ENCODE peak calls at places on chromosomes 3 and 15, in ten cellular contexts. One of them, this sample, is unnamed.

GRCh38 chr3:87336761-87337160 is 60.4 kb upstream of the POU1F1 start:
- DNase-seq in thyroid gland: no peak
- DNase-seq in heart left ventricle: no peak
- DNase-seq in breast epithelium: no peak
- DNase-seq in GM12891: no peak
- DNase-seq in ovary: no peak
- DNase-seq in H54: no peak
- DNase-seq in prostate gland: no peak
- DNase-seq in right lobe of liver: no peak
- DNase-seq in A549: no peak
- DNase-seq in this sample: no peak

GRCh38 chr3:124401841-124402240 is 328.4 kb upstream of the UMPS start:
- DNase-seq in thyroid gland: peak; percentile 8
- DNase-seq in heart left ventricle: no peak
- DNase-seq in breast epithelium: no peak
- DNase-seq in GM12891: no peak
- DNase-seq in ovary: no peak
- DNase-seq in H54: no peak
- DNase-seq in prostate gland: no peak
- DNase-seq in right lobe of liver: no peak
- DNase-seq in A549: no peak
- DNase-seq in this sample: no peak

GRCh38 chr3:153840487-153840886 is 280.7 kb upstream of the ARHGEF26 start:
- DNase-seq in thyroid gland: no peak
- DNase-seq in heart left ventricle: no peak
- DNase-seq in breast epithelium: no peak
- DNase-seq in GM12891: no peak
- DNase-seq in ovary: no peak
- DNase-seq in H54: no peak
- DNase-seq in prostate gland: no peak
- DNase-seq in right lobe of liver: no peak
- DNase-seq in A549: no peak
- DNase-seq in this sample: no peak

GRCh38 chr3:195214381-195214780 is 56.6 kb downstream of the XXYLT1 start:
- DNase-seq in thyroid gland: no peak
- DNase-seq in heart left ventricle: no peak
- DNase-seq in breast epithelium: no peak
- DNase-seq in GM12891: no peak
- DNase-seq in ovary: no peak
- DNase-seq in H54: no peak
- DNase-seq in prostate gland: no peak
- DNase-seq in right lobe of liver: no peak
- DNase-seq in A549: no peak
- DNase-seq in this sample: peak; percentile 62

GRCh38 chr3:127831723-127832172 is 9.4 kb upstream of the MGLL start:
- DNase-seq in thyroid gland: peak; percentile 8
- DNase-seq in heart left ventricle: peak; percentile 79
- DNase-seq in breast epithelium: no peak
- DNase-seq in GM12891: no peak
- DNase-seq in ovary: no peak
- DNase-seq in H54: no peak
- DNase-seq in prostate gland: no peak
- DNase-seq in right lobe of liver: peak; percentile 84
- DNase-seq in A549: peak; percentile 44
- DNase-seq in this sample: no peak

GRCh38 chr3:123289336-123290106 is 87.8 kb downstream of the SEC22A start:
- DNase-seq in thyroid gland: no peak
- DNase-seq in heart left ventricle: no peak
- DNase-seq in breast epithelium: no peak
- DNase-seq in GM12891: no peak
- DNase-seq in ovary: no peak
- DNase-seq in H54: no peak
- DNase-seq in prostate gland: no peak
- DNase-seq in right lobe of liver: no peak
- DNase-seq in A549: no peak
- DNase-seq in this sample: peak; percentile 64

GRCh38 chr3:182795383-182795782 is 2.1 kb downstream of the ATP11B start:
- DNase-seq in thyroid gland: no peak
- DNase-seq in heart left ventricle: no peak
- DNase-seq in breast epithelium: no peak
- DNase-seq in GM12891: peak; percentile 12
- DNase-seq in ovary: no peak
- DNase-seq in H54: peak; percentile 12
- DNase-seq in prostate gland: peak; percentile 76
- DNase-seq in right lobe of liver: no peak
- DNase-seq in A549: no peak
- DNase-seq in this sample: no peak

GRCh38 chr15:63827113-63827512 is 6.6 kb downstream of the HERC1 start:
- DNase-seq in thyroid gland: peak; percentile 68
- DNase-seq in heart left ventricle: no peak
- DNase-seq in breast epithelium: no peak
- DNase-seq in GM12891: no peak
- DNase-seq in ovary: no peak
- DNase-seq in H54: no peak
- DNase-seq in prostate gland: no peak
- DNase-seq in right lobe of liver: no peak
- DNase-seq in A549: no peak
- DNase-seq in this sample: no peak

GRCh38 chr3:54772046-54772445 is 155.8 kb downstream of the LRTM1 start:
- DNase-seq in thyroid gland: no peak
- DNase-seq in heart left ventricle: no peak
- DNase-seq in breast epithelium: no peak
- DNase-seq in GM12891: no peak
- DNase-seq in ovary: no peak
- DNase-seq in H54: no peak
- DNase-seq in prostate gland: no peak
- DNase-seq in right lobe of liver: no peak
- DNase-seq in A549: no peak
- DNase-seq in this sample: no peak

GRCh38 chr15:65285291-65286068 is 1.2 kb downstream of the PARP16 start:
- DNase-seq in thyroid gland: no peak
- DNase-seq in heart left ventricle: no peak
- DNase-seq in breast epithelium: no peak
- DNase-seq in GM12891: no peak
- DNase-seq in ovary: no peak
- DNase-seq in H54: no peak
- DNase-seq in prostate gland: no peak
- DNase-seq in right lobe of liver: no peak
- DNase-seq in A549: no peak
- DNase-seq in this sample: no peak

GRCh38 chr3:70916375-70917055 is 604.1 kb upstream of the MDFIC2 start:
- DNase-seq in thyroid gland: no peak
- DNase-seq in heart left ventricle: no peak
- DNase-seq in breast epithelium: no peak
- DNase-seq in GM12891: no peak
- DNase-seq in ovary: no peak
- DNase-seq in H54: no peak
- DNase-seq in prostate gland: no peak
- DNase-seq in right lobe of liver: no peak
- DNase-seq in A549: no peak
- DNase-seq in this sample: no peak

GRCh38 chr3:10090181-10090580 is 17.9 kb downstream of the FANCD2OS start:
- DNase-seq in thyroid gland: no peak
- DNase-seq in heart left ventricle: no peak
- DNase-seq in breast epithelium: no peak
- DNase-seq in GM12891: no peak
- DNase-seq in ovary: no peak
- DNase-seq in H54: no peak
- DNase-seq in prostate gland: no peak
- DNase-seq in right lobe of liver: no peak
- DNase-seq in A549: peak; percentile 44
- DNase-seq in this sample: no peak

GRCh38 chr3:188214442-188214841 is 60.5 kb downstream of the LPP start:
- DNase-seq in thyroid gland: no peak
- DNase-seq in heart left ventricle: no peak
- DNase-seq in breast epithelium: no peak
- DNase-seq in GM12891: no peak
- DNase-seq in ovary: no peak
- DNase-seq in H54: no peak
- DNase-seq in prostate gland: no peak
- DNase-seq in right lobe of liver: no peak
- DNase-seq in A549: no peak
- DNase-seq in this sample: no peak
- TF ChIP-seq POLR2A in thyroid gland: no peak
- TF ChIP-seq POLR2A in heart left ventricle: no peak
- TF ChIP-seq POLR2A in breast epithelium: no peak
- TF ChIP-seq POLR2A in GM12891: no peak
- TF ChIP-seq POLR2A in ovary: no peak
- TF ChIP-seq POLR2A in H54: no peak
- TF ChIP-seq POLR2A in prostate gland: no peak
- TF ChIP-seq POLR2A in right lobe of liver: no peak
- TF ChIP-seq POLR2A in A549: no peak
- TF ChIP-seq POLR2A in this sample: no peak

GRCh38 chr3:111932962-111933361 is 45.9 kb upstream of the ABHD10 start:
- DNase-seq in thyroid gland: no peak
- DNase-seq in heart left ventricle: no peak
- DNase-seq in breast epithelium: no peak
- DNase-seq in GM12891: no peak
- DNase-seq in ovary: no peak
- DNase-seq in H54: no peak
- DNase-seq in prostate gland: no peak
- DNase-seq in right lobe of liver: no peak
- DNase-seq in A549: no peak
- DNase-seq in this sample: no peak
- TF ChIP-seq POLR2A in thyroid gland: no peak
- TF ChIP-seq POLR2A in heart left ventricle: no peak
- TF ChIP-seq POLR2A in breast epithelium: no peak
- TF ChIP-seq POLR2A in GM12891: no peak
- TF ChIP-seq POLR2A in ovary: no peak
- TF ChIP-seq POLR2A in H54: no peak
- TF ChIP-seq POLR2A in prostate gland: no peak
- TF ChIP-seq POLR2A in right lobe of liver: no peak
- TF ChIP-seq POLR2A in A549: no peak
- TF ChIP-seq POLR2A in this sample: no peak

GRCh38 chr15:90465140-90465929 is 64.4 kb upstream of the CRTC3 start:
- DNase-seq in thyroid gland: no peak
- DNase-seq in heart left ventricle: no peak
- DNase-seq in breast epithelium: no peak
- DNase-seq in GM12891: no peak
- DNase-seq in ovary: no peak
- DNase-seq in H54: no peak
- DNase-seq in prostate gland: no peak
- DNase-seq in right lobe of liver: no peak
- DNase-seq in A549: no peak
- DNase-seq in this sample: no peak
- TF ChIP-seq POLR2A in thyroid gland: no peak
- TF ChIP-seq POLR2A in heart left ventricle: no peak
- TF ChIP-seq POLR2A in breast epithelium: no peak
- TF ChIP-seq POLR2A in GM12891: no peak
- TF ChIP-seq POLR2A in ovary: no peak
- TF ChIP-seq POLR2A in H54: no peak
- TF ChIP-seq POLR2A in prostate gland: no peak
- TF ChIP-seq POLR2A in right lobe of liver: no peak
- TF ChIP-seq POLR2A in A549: no peak
- TF ChIP-seq POLR2A in this sample: no peak

DNA sequence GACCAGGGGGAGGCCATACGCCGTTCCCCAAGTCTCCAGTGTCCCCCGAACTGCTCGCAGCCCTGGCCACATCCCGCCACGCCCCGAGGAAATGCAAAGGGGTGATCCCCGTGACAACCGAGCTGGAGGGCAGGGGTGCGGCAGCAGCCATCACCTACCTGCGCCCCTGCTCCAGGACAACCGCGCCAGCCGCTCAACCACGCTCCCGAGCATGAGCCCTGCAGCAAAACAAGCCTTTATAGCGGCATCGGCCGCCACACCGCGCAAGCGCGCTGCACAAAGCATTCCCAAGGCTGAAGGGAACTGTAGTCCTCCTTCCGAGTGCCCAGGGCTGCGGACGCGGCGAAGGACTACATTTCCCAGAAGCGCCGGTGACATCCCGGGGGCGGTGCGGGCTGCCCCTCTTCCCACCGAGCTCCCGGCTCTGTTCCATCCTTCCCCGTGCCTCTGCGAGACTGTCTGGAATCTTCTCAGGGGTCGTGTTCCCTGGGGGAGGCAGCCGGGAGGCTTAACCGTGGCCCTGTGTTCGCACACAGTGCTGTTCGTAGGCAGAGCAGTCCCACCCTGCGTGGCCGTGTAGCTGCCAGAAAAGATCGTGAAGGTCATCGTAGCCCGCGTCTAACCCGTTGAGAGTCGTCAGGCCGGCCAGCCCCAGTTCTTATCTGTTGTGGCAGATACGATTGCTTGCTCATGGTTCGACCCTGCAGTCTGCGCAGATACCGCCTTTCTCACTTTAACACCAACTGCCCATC is at the start of gene ABCC5:
- DNase-seq in thyroid gland: peak; percentile 91
- DNase-seq in heart left ventricle: peak; percentile 96
- DNase-seq in breast epithelium: peak; percentile 78
- DNase-seq in GM12891: peak; percentile 83
- DNase-seq in ovary: peak; percentile 89
- DNase-seq in H54: peak; percentile 96
- DNase-seq in prostate gland: peak; percentile 89
- DNase-seq in right lobe of liver: peak; percentile 94
- DNase-seq in A549: peak; percentile 86
- DNase-seq in this sample: no peak
- TF ChIP-seq POLR2A in thyroid gland: peak; percentile 52
- TF ChIP-seq POLR2A in heart left ventricle: no peak
- TF ChIP-seq POLR2A in breast epithelium: no peak
- TF ChIP-seq POLR2A in GM12891: no peak
- TF ChIP-seq POLR2A in ovary: no peak
- TF ChIP-seq POLR2A in H54: peak; percentile 77
- TF ChIP-seq POLR2A in prostate gland: peak; percentile 31
- TF ChIP-seq POLR2A in right lobe of liver: peak; percentile 18
- TF ChIP-seq POLR2A in A549: peak; percentile 76
- TF ChIP-seq POLR2A in this sample: no peak

GRCh38 chr3:32467333-32468070 is 35.1 kb downstream of the CMTM6 start:
- DNase-seq in thyroid gland: peak; percentile 76
- DNase-seq in heart left ventricle: peak; percentile 89
- DNase-seq in breast epithelium: peak; percentile 78
- DNase-seq in GM12891: peak; percentile 75
- DNase-seq in ovary: peak; percentile 53
- DNase-seq in H54: peak; percentile 55
- DNase-seq in prostate gland: peak; percentile 58
- DNase-seq in right lobe of liver: peak; percentile 72
- DNase-seq in A549: peak; percentile 64
- DNase-seq in this sample: no peak
- TF ChIP-seq POLR2A in thyroid gland: no peak
- TF ChIP-seq POLR2A in heart left ventricle: no peak
- TF ChIP-seq POLR2A in breast epithelium: no peak
- TF ChIP-seq POLR2A in GM12891: no peak
- TF ChIP-seq POLR2A in ovary: no peak
- TF ChIP-seq POLR2A in H54: no peak
- TF ChIP-seq POLR2A in prostate gland: no peak
- TF ChIP-seq POLR2A in right lobe of liver: no peak
- TF ChIP-seq POLR2A in A549: no peak
- TF ChIP-seq POLR2A in this sample: no peak

GRCh38 chr3:159763466-159764210 is 225.0 kb upstream of the IL12A start:
- DNase-seq in thyroid gland: peak; percentile 59
- DNase-seq in heart left ventricle: peak; percentile 89
- DNase-seq in breast epithelium: no peak
- DNase-seq in GM12891: peak; percentile 73
- DNase-seq in ovary: peak; percentile 28
- DNase-seq in H54: peak; percentile 67
- DNase-seq in prostate gland: peak; percentile 69
- DNase-seq in right lobe of liver: peak; percentile 85
- DNase-seq in A549: peak; percentile 88
- DNase-seq in this sample: no peak
- TF ChIP-seq POLR2A in thyroid gland: peak; percentile 69
- TF ChIP-seq POLR2A in heart left ventricle: no peak
- TF ChIP-seq POLR2A in breast epithelium: no peak
- TF ChIP-seq POLR2A in GM12891: no peak
- TF ChIP-seq POLR2A in ovary: peak; percentile 6
- TF ChIP-seq POLR2A in H54: peak; percentile 69
- TF ChIP-seq POLR2A in prostate gland: peak; percentile 71
- TF ChIP-seq POLR2A in right lobe of liver: peak; percentile 88
- TF ChIP-seq POLR2A in A549: peak; percentile 81
- TF ChIP-seq POLR2A in this sample: peak; percentile 48

GRCh38 chr3:141797167-141797773 is 34.1 kb downstream of the GRK7 start:
- DNase-seq in thyroid gland: peak; percentile 74
- DNase-seq in heart left ventricle: peak; percentile 88
- DNase-seq in breast epithelium: no peak
- DNase-seq in GM12891: peak; percentile 30
- DNase-seq in ovary: peak; percentile 70
- DNase-seq in H54: no peak
- DNase-seq in prostate gland: peak; percentile 59
- DNase-seq in right lobe of liver: peak; percentile 47
- DNase-seq in A549: no peak
- DNase-seq in this sample: no peak
- TF ChIP-seq POLR2A in thyroid gland: peak; percentile 69
- TF ChIP-seq POLR2A in heart left ventricle: no peak
- TF ChIP-seq POLR2A in breast epithelium: no peak
- TF ChIP-seq POLR2A in GM12891: no peak
- TF ChIP-seq POLR2A in ovary: no peak
- TF ChIP-seq POLR2A in H54: no peak
- TF ChIP-seq POLR2A in prostate gland: no peak
- TF ChIP-seq POLR2A in right lobe of liver: no peak
- TF ChIP-seq POLR2A in A549: no peak
- TF ChIP-seq POLR2A in this sample: no peak

This sample was measured in vagina.